ENCODE peak calls at places on chromosomes 12 and 14, in six cellular contexts. E, O, U, J, F and B are unnamed samples.

GRCh38 chr14:105055736-105056302 is 9.4 kb downstream of the GPR132 start:
- DNase-seq in E (no peak), O (no peak), U (no peak), J (no peak), F (no peak), B (no peak)

GRCh38 chr12:91216871-91217270 is 34.3 kb upstream of the DCN start:
- DNase-seq in E (no peak), O (no peak), U (no peak), J (no peak), F (no peak), B (no peak)

GRCh38 chr12:48810817-48811453 is 7.4 kb upstream of the CACNB3 start:
- DNase-seq in E (peak), O (no peak), U (no peak), J (peak), F (peak), B (no peak)

GRCh38 chr14:93974833-93975232 is 1.5 kb downstream of the ASB2 start:
- DNase-seq in E (no peak), O (no peak), U (no peak), J (no peak), F (no peak), B (no peak)

GRCh38 chr12:91574391-91574790 is 391.8 kb upstream of the DCN start:
- DNase-seq in E (peak), O (no peak), U (no peak), J (no peak), F (no peak), B (no peak)

GRCh38 chr14:21026251-21026987 is 1.6 kb upstream of the NDRG2 start:
- DNase-seq in E (no peak), O (no peak), U (no peak), J (no peak), F (peak), B (no peak)

GRCh38 chr12:89856431-89856830 is 147.8 kb upstream of the ATP2B1 start:
- DNase-seq in E (peak), O (peak), U (no peak), J (peak), F (no peak), B (no peak)

GRCh38 chr12:96438330-96438729 is 38.1 kb upstream of the CDK17 start:
- DNase-seq in E (no peak), O (no peak), U (no peak), J (no peak), F (no peak), B (no peak)

GRCh38 chr12:99277566-99277965 is 370.0 kb upstream of the GARIN6 start:
- DNase-seq in E (no peak), O (no peak), U (no peak), J (no peak), F (no peak), B (no peak)

GRCh38 chr12:41302979-41303403 is 114.9 kb downstream of the PDZRN4 start:
- DNase-seq in E (no peak), O (no peak), U (no peak), J (no peak), F (no peak), B (no peak)

GRCh38 chr14:101239065-101239464 is 322.2 kb upstream of the DIO3 start:
- DNase-seq in E (no peak), O (no peak), U (no peak), J (no peak), F (no peak), B (no peak)

GRCh38 chr14:105085766-105086165 is 20.5 kb upstream of the GPR132 start:
- DNase-seq in E (no peak), O (peak), U (no peak), J (no peak), F (no peak), B (no peak)

GRCh38 chr12:120252071-120252906 is 13.2 kb downstream of the PXN start:
- DNase-seq in E (no peak), O (no peak), U (no peak), J (no peak), F (no peak), B (no peak)

GRCh38 chr14:96275182-96276112 is 19.4 kb downstream of the BDKRB1 start:
- DNase-seq in E (peak), O (peak), U (no peak), J (no peak), F (peak), B (peak)

GRCh38 chr14:95322646-95323045 is 2.9 kb upstream of the CLMN start:
- DNase-seq in E (no peak), O (no peak), U (no peak), J (no peak), F (no peak), B (no peak)

GRCh38 chr14:77041837-77042557 is 13.5 kb upstream of the IRF2BPL start:
- DNase-seq in E (peak), O (no peak), U (peak), J (peak), F (peak), B (no peak)

GRCh38 chr12:3632256-3633240 is 120.4 kb downstream of the CRACR2A start:
- DNase-seq in E (peak), O (no peak), U (no peak), J (no peak), F (no peak), B (no peak)

GRCh38 chr14:83384253-83384652 is 1850.6 kb upstream of the SEL1L start:
- DNase-seq in E (no peak), O (no peak), U (no peak), J (no peak), F (no peak), B (no peak)

GRCh38 chr12:122003646-122004611 is 17.8 kb upstream of the BCL7A start:
- DNase-seq in E (no peak), O (peak), U (no peak), J (no peak), F (no peak), B (no peak)

GRCh38 chr12:118377891-118378470 is 1.6 kb downstream of the SUDS3 start:
- DNase-seq in E (no peak), O (peak), U (no peak), J (no peak), F (peak), B (peak)

GRCh38 chr14:105151838-105152793 is 16.5 kb downstream of the JAG2 start:
- DNase-seq in E (no peak), O (no peak), U (no peak), J (no peak), F (no peak), B (no peak)

GRCh38 chr12:81668475-81668874 is 90.7 kb downstream of the PPFIA2 start:
- DNase-seq in E (no peak), O (peak), U (no peak), J (no peak), F (no peak), B (no peak)

GRCh38 chr12:112130461-112130998 is 5.2 kb downstream of the TRAFD1 start:
- DNase-seq in E (no peak), O (peak), U (no peak), J (no peak), F (no peak), B (no peak)

GRCh38 chr12:108380382-108380781 is 41.3 kb upstream of the CMKLR1 start:
- DNase-seq in E (no peak), O (no peak), U (no peak), J (no peak), F (no peak), B (no peak)

GRCh38 chr12:108629824-108630476 is 3.7 kb downstream of the SELPLG start:
- DNase-seq in E (peak), O (no peak), U (no peak), J (peak), F (no peak), B (no peak)

GRCh38 chr12:82838827-82839226 is 152.1 kb downstream of the TMTC2 start:
- DNase-seq in E (no peak), O (no peak), U (no peak), J (no peak), F (no peak), B (no peak)

GRCh38 chr12:106342397-106343212 is 14.9 kb upstream of the POLR3B start:
- DNase-seq in E (peak), O (no peak), U (peak), J (peak), F (peak), B (no peak)

GRCh38 chr14:31529053-31529452 is 32.2 kb upstream of the NUBPL start:
- DNase-seq in E (no peak), O (no peak), U (no peak), J (no peak), F (no peak), B (no peak)

GRCh38 chr12:78470354-78471195 is 394.0 kb upstream of the SYT1 start:
- DNase-seq in E (peak), O (no peak), U (no peak), J (no peak), F (no peak), B (peak)

GRCh38 chr14:104973215-104974145 is 4.7 kb downstream of the AHNAK2 start:
- DNase-seq in E (peak), O (no peak), U (peak), J (peak), F (peak), B (no peak)

GRCh38 chr12:27517532-27517931 is 6.5 kb upstream of the PPFIBP1 start:
- DNase-seq in E (no peak), O (no peak), U (no peak), J (no peak), F (no peak), B (no peak)

GRCh38 chr14:32197919-32198318 is 3.9 kb upstream of the RNU6-7 start:
- DNase-seq in E (no peak), O (no peak), U (no peak), J (no peak), F (no peak), B (no peak)

GRCh38 chr14:68236525-68236924 is 416.9 kb downstream of the RAD51B start:
- DNase-seq in E (no peak), O (no peak), U (no peak), J (no peak), F (no peak), B (no peak)

GRCh38 chr14:25944020-25944419 is 653.8 kb downstream of the NOVA1 start:
- DNase-seq in E (no peak), O (no peak), U (no peak), J (no peak), F (no peak), B (no peak)

GRCh38 chr14:99605299-99605961 is 1.4 kb upstream of the CCDC85C start:
- DNase-seq in E (peak), O (peak), U (no peak), J (no peak), F (peak), B (peak)

DNA sequence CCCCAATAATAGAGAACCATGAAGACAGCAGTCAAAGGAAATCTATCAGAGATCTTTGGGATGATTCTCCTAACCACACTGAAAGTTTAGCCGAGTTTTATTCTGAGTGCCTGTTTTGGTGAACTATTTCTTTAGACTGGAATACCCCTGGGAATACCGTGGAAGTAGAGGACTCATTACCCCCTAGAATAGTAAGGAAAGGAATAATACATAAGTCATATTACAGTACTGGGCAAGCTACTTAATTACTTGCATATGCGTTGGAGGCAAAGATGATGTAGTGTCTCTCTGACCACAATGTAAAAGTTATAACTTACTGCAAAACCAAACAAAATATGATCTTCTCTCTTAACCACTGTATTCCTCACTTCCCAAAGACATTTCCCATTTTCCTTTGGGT is 25.5 kb downstream of the ZC2HC1C start:
- DNase-seq in E (no peak), O (no peak), U (no peak), J (no peak), F (no peak), B (no peak)
- TF ChIP-seq CTCF in E (no peak), O (no peak), U (no peak), J (no peak), F (no peak), B (no peak)

DNA sequence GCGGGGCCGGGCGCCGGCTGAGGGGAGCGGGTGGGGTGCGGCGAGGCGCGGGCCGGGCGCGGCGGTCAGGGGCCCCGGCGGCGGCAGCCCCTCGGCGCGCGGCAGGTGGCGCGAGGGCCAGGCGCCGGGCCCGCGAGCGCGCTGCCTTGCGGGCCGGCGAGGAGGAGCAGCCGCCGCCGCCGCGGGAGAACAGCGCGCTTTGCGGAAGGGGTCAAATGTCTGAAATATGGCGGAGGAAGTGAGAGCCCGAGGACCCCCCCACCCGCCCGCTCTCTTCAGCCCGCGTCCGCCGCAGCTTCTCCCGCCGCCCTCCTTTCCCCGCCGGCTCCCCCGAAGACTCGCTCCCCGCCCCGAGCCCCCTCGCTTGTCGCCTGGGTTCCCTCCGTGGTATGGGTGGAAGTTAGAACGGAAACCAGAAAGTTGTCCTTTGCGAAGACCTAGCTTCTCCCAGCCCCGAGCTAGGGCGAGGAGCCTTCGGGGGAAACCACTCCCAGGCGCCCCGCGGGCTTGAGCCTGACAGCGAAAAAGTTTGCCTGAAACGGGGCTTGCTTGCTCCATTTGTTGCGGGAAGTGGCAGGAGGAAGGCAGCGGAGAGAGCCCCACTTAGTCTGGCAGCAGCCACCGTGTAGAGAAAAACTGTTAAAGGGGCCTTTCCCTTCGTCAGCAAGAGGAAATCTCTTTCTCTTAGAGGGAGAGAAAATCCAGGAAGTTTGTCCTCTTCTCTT is 557 bp downstream of the RAP1B start:
- DNase-seq in E (peak), O (peak), U (no peak), J (no peak), F (peak), B (peak)
- TF ChIP-seq CTCF in E (no peak), O (no peak), U (no peak), J (no peak), F (no peak), B (no peak)

GRCh38 chr12:130565189-130565588 is 150.9 kb downstream of the RIMBP2 start:
- DNase-seq in E (no peak), O (no peak), U (no peak), J (no peak), F (no peak), B (no peak)
- TF ChIP-seq CTCF in E (no peak), O (no peak), U (no peak), J (no peak), F (no peak), B (no peak)

GRCh38 chr14:38363217-38363616 is 107.3 kb upstream of the CLEC14A start:
- DNase-seq in E (no peak), O (no peak), U (no peak), J (no peak), F (no peak), B (no peak)

GRCh38 chr14:38367922-38368321 is 112.0 kb upstream of the CLEC14A start:
- DNase-seq in E (no peak), O (no peak), U (no peak), J (no peak), F (no peak), B (no peak)

DNA sequence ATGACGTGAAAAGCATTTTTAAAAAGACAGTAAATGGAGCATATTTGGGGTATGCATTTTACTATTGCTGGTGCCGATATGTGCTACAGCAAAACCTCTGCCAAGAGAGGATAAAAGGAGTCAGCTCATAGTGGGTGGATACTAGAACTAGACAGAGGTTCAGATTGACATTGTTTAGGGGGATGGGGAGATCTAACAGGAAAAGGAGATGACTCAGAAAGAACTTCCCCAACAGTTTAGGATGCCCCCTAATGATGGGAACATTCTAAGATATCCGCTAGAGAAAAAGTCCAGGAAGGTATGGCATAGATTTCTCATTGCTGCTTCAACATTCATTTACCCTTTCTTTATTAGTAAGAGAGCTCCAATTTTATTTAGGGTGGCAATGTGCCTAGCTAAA is 110.5 kb upstream of the CLEC14A start:
- DNase-seq in E (no peak), O (no peak), U (no peak), J (no peak), F (no peak), B (no peak)
- TF ChIP-seq CTCF in E (no peak), O (no peak), U (no peak), J (no peak), F (no peak), B (no peak)